ENCODE peak calls at places on chromosome 18, in six cellular contexts. One of them, this sample, is unnamed.

GRCh38 chr18:3877678-3878077 is 427.7 kb downstream of the TGIF1 start:
- DNase-seq in fibroblast of mammary gland: peak; percentile 52
- DNase-seq in NCI-H460: no peak
- DNase-seq in T-helper 2 cell: no peak
- DNase-seq in amniotic stem cell: no peak
- DNase-seq in GM04504: no peak
- DNase-seq in this sample: no peak

GRCh38 chr18:59921384-59921891 is 21.6 kb downstream of the PMAIP1 start:
- DNase-seq in NCI-H460: no peak
- DNase-seq in amniotic stem cell: no peak
- DNase-seq in GM04504: no peak
- DNase-seq in fibroblast of mammary gland: peak; percentile 67
- DNase-seq in T-helper 2 cell: peak; percentile 49
- DNase-seq in this sample: no peak

GRCh38 chr18:43525149-43525548 is 247.9 kb upstream of the SYT4 start:
- DNase-seq in T-helper 2 cell: no peak
- DNase-seq in fibroblast of mammary gland: no peak
- DNase-seq in amniotic stem cell: no peak
- DNase-seq in NCI-H460: no peak
- DNase-seq in GM04504: no peak
- DNase-seq in this sample: no peak

GRCh38 chr18:74849316-74849715 is 251.6 kb downstream of the ZNF407 start:
- DNase-seq in NCI-H460: no peak
- DNase-seq in T-helper 2 cell: no peak
- DNase-seq in GM04504: no peak
- DNase-seq in fibroblast of mammary gland: no peak
- DNase-seq in amniotic stem cell: no peak
- DNase-seq in this sample: no peak

GRCh38 chr18:23226930-23227728 is 91.8 kb downstream of the CABLES1 start:
- DNase-seq in amniotic stem cell: peak; percentile 29
- DNase-seq in NCI-H460: no peak
- DNase-seq in T-helper 2 cell: no peak
- DNase-seq in fibroblast of mammary gland: peak; percentile 93
- DNase-seq in GM04504: peak; percentile 58
- DNase-seq in this sample: peak; percentile 94

GRCh38 chr18:6412933-6413472 is 1.7 kb downstream of the L3MBTL4 start:
- DNase-seq in amniotic stem cell: no peak
- DNase-seq in T-helper 2 cell: no peak
- DNase-seq in NCI-H460: no peak
- DNase-seq in GM04504: no peak
- DNase-seq in fibroblast of mammary gland: no peak
- DNase-seq in this sample: no peak

GRCh38 chr18:42614619-42615293 is 500.7 kb downstream of the RIT2 start:
- DNase-seq in GM04504: no peak
- DNase-seq in T-helper 2 cell: no peak
- DNase-seq in NCI-H460: no peak
- DNase-seq in amniotic stem cell: no peak
- DNase-seq in fibroblast of mammary gland: peak; percentile 4
- DNase-seq in this sample: peak; percentile 86

GRCh38 chr18:47701133-47701532 is 229.3 kb downstream of the SMAD2 start:
- DNase-seq in T-helper 2 cell: no peak
- DNase-seq in NCI-H460: no peak
- DNase-seq in GM04504: no peak
- DNase-seq in amniotic stem cell: no peak
- DNase-seq in fibroblast of mammary gland: no peak
- DNase-seq in this sample: no peak

GRCh38 chr18:52007109-52007508 is 332.9 kb upstream of the DCC start:
- DNase-seq in T-helper 2 cell: no peak
- DNase-seq in NCI-H460: no peak
- DNase-seq in GM04504: no peak
- DNase-seq in fibroblast of mammary gland: no peak
- DNase-seq in amniotic stem cell: no peak
- DNase-seq in this sample: no peak

GRCh38 chr18:48367557-48367956 is 41.6 kb downstream of the ZBTB7C start:
- DNase-seq in NCI-H460: no peak
- DNase-seq in GM04504: no peak
- DNase-seq in amniotic stem cell: no peak
- DNase-seq in T-helper 2 cell: no peak
- DNase-seq in fibroblast of mammary gland: no peak
- DNase-seq in this sample: no peak

GRCh38 chr18:25896178-25896780 is 194.1 kb downstream of the SS18 start:
- DNase-seq in NCI-H460: peak; percentile 14
- DNase-seq in T-helper 2 cell: no peak
- DNase-seq in amniotic stem cell: no peak
- DNase-seq in fibroblast of mammary gland: peak; percentile 59
- DNase-seq in GM04504: peak; percentile 25
- DNase-seq in this sample: peak; percentile 73

GRCh38 chr18:49055787-49056186 is 105.0 kb upstream of the SMAD7 start:
- DNase-seq in amniotic stem cell: peak; percentile 12
- DNase-seq in fibroblast of mammary gland: peak; percentile 88
- DNase-seq in GM04504: peak; percentile 89
- DNase-seq in T-helper 2 cell: no peak
- DNase-seq in NCI-H460: no peak
- DNase-seq in this sample: peak; percentile 89